ENCODE peak calls at places on chromosomes 2 and 18, in eight cellular contexts. V is GM12878; I is CD8-positive, alpha-beta memory T cell; Y is GM23248; G is MG63; U is IMR-90; S is esophagus squamous epithelium; L is kidney. E is an unnamed sample.

GRCh38 chr2:216394888-216395287 is 17.4 kb upstream of the SMARCAL1 start:
- DNase-seq in V (no peak), I (no peak), Y (no peak), G (no peak), U (no peak), S (no peak), L (no peak), E (no peak)

GRCh38 chr2:68828887-68829708 is 42.1 kb downstream of the BMP10 start:
- DNase-seq in V (no peak), I (peak; percentile 85), Y (peak; percentile 90), G (peak; percentile 97), U (peak; percentile 96), S (peak; percentile 64), L (peak; percentile 98), E (peak; percentile 49)

GRCh38 chr18:72041313-72042032 is 502.7 kb downstream of the CBLN2 start:
- DNase-seq in V (no peak), I (no peak), Y (no peak), G (no peak), U (no peak), S (no peak), L (no peak), E (no peak)

GRCh38 chr2:209663149-209663548 is 108.5 kb upstream of the UNC80 start:
- DNase-seq in V (no peak), I (no peak), Y (peak; percentile 71), G (peak; percentile 6), U (peak; percentile 0), S (no peak), L (no peak), E (no peak)

GRCh38 chr2:9089831-9090230 is 86.3 kb upstream of the MBOAT2 start:
- DNase-seq in V (no peak), I (no peak), Y (peak; percentile 64), G (no peak), U (no peak), S (no peak), L (no peak), E (no peak)

GRCh38 chr2:216635701-216636541 is 2.7 kb downstream of the IGFBP2 start:
- DNase-seq in V (no peak), I (no peak), Y (no peak), G (no peak), U (no peak), S (no peak), L (peak; percentile 84), E (no peak)

GRCh38 chr2:6772366-6772710 is 93.4 kb downstream of the CMPK2 start:
- DNase-seq in V (no peak), I (no peak), Y (no peak), G (peak; percentile 28), U (peak; percentile 7), S (no peak), L (no peak), E (no peak)

GRCh38 chr2:233021771-233022170 is 8.7 kb upstream of the NGEF start:
- DNase-seq in V (no peak), I (peak; percentile 34), Y (peak; percentile 52), G (peak; percentile 42), U (peak; percentile 31), S (no peak), L (no peak), E (no peak)

GRCh38 chr2:182240862-182241371 is 185.9 kb downstream of the PDE1A start:
- DNase-seq in V (peak; percentile 62), I (no peak), Y (peak; percentile 27), G (no peak), U (peak; percentile 27), S (no peak), L (no peak), E (no peak)

GRCh38 chr2:231037731-231038482 is 584 bp downstream of the C2orf72 start:
- DNase-seq in V (no peak), I (no peak), Y (peak; percentile 35), G (peak; percentile 32), U (no peak), S (no peak), L (no peak), E (no peak)

GRCh38 chr2:130241041-130241707 is 42.9 kb upstream of the TUBA3E start:
- DNase-seq in V (no peak), I (no peak), Y (no peak), G (peak; percentile 63), U (peak; percentile 5), S (no peak), L (no peak), E (no peak)

GRCh38 chr18:3380384-3380961 is 69.5 kb upstream of the TGIF1 start:
- DNase-seq in V (no peak), I (no peak), Y (peak; percentile 58), G (peak; percentile 66), U (peak; percentile 58), S (no peak), L (no peak), E (no peak)

GRCh38 chr18:34942276-34942675 is 98.9 kb upstream of the MAPRE2 start:
- DNase-seq in V (no peak), I (no peak), Y (peak; percentile 6), G (no peak), U (peak; percentile 5), S (no peak), L (no peak), E (no peak)

GRCh38 chr2:236257171-236257570 is 7.0 kb downstream of the ASB18 start:
- DNase-seq in V (no peak), I (no peak), Y (no peak), G (no peak), U (no peak), S (no peak), L (no peak), E (no peak)

GRCh38 chr2:9806298-9806610 is 37.0 kb upstream of the TAF1B start:
- DNase-seq in V (no peak), I (no peak), Y (no peak), G (no peak), U (no peak), S (no peak), L (no peak), E (no peak)

GRCh38 chr2:187188783-187189631 is 259.0 kb downstream of the CALCRL start:
- DNase-seq in V (no peak), I (no peak), Y (no peak), G (no peak), U (no peak), S (no peak), L (no peak), E (no peak)

GRCh38 chr2:72131371-72131891 is 16.2 kb downstream of the CYP26B1 start:
- DNase-seq in V (no peak), I (peak; percentile 17), Y (no peak), G (no peak), U (no peak), S (no peak), L (peak; percentile 60), E (no peak)

GRCh38 chr2:74003494-74004211 is 18.9 kb downstream of the TET3 start:
- DNase-seq in V (no peak), I (no peak), Y (peak; percentile 91), G (peak; percentile 41), U (peak; percentile 82), S (no peak), L (no peak), E (no peak)

GRCh38 chr2:45279356-45279755 is 270.1 kb upstream of the SIX2 start:
- DNase-seq in V (no peak), I (no peak), Y (no peak), G (no peak), U (peak; percentile 55), S (no peak), L (no peak), E (no peak)

GRCh38 chr2:178990533-178991241 is 59.2 kb downstream of the CCDC141 start:
- DNase-seq in V (peak; percentile 38), I (no peak), Y (no peak), G (no peak), U (no peak), S (no peak), L (no peak), E (no peak)

GRCh38 chr2:178997477-178997876 is 52.5 kb downstream of the CCDC141 start:
- DNase-seq in V (no peak), I (no peak), Y (no peak), G (no peak), U (no peak), S (no peak), L (no peak), E (no peak)

GRCh38 chr2:178997067-178997466 is 52.9 kb downstream of the CCDC141 start:
- DNase-seq in V (no peak), I (no peak), Y (no peak), G (no peak), U (no peak), S (no peak), L (no peak), E (no peak)

GRCh38 chr2:178993788-178994187 is 56.1 kb downstream of the CCDC141 start:
- DNase-seq in V (no peak), I (no peak), Y (no peak), G (no peak), U (no peak), S (no peak), L (no peak), E (no peak)

DNA sequence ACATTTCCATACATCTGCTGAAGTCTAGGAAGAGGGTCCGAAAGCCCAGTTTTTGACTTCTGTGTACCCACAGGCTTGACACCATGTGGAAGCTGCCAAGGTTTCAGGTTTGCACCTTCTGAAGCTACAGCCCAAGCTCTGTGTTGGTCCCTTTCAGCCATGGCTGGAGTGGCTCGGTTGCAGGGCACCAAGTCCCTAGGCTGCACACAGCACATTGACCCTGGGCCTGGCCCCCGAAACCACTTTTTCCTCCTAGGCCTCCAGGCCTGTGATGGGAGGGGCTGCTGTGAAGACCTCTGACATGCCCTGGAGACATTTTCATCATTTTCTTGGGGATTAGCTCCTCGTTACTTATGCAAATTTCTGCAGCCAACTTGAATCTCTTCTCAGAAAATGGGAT is 55.7 kb downstream of the CCDC141 start:
- DNase-seq in V (no peak), I (no peak), Y (no peak), G (no peak), U (no peak), S (no peak), L (peak; percentile 22), E (no peak)
- H3K9me3 ChIP-seq in V (no peaks in the 10 kb centered on the region), I (no peaks in the 10 kb centered on the region), Y (no peaks in the 10 kb centered on the region), G (no peaks in the 10 kb centered on the region), U (no peaks in the 10 kb centered on the region), S (no peaks in the 10 kb centered on the region), L (peaks cover 3% of the 10 kb centered on the region), E (no peaks in the 10 kb centered on the region)

GRCh38 chr2:226176298-226176984 is 623.2 kb downstream of the IRS1 start:
- DNase-seq in V (no peak), I (no peak), Y (no peak), G (no peak), U (no peak), S (no peak), L (no peak), E (no peak)
- H3K9me3 ChIP-seq in V (no peaks in the 10 kb centered on the region), I (no peaks in the 10 kb centered on the region), Y (peaks cover 12% of the 10 kb centered on the region), G (peaks cover 21% of the 10 kb centered on the region), U (peaks cover 21% of the 10 kb centered on the region), S (no peaks in the 10 kb centered on the region), L (peaks cover 8% of the 10 kb centered on the region), E (no peaks in the 10 kb centered on the region)

GRCh38 chr2:121502781-121503180 is 27.9 kb upstream of the RNU4ATAC start:
- DNase-seq in V (no peak), I (no peak), Y (peak; percentile 66), G (no peak), U (peak; percentile 45), S (no peak), L (no peak), E (no peak)
- H3K9me3 ChIP-seq in V (no peaks in the 10 kb centered on the region), I (no peaks in the 10 kb centered on the region), Y (no peaks in the 10 kb centered on the region), G (no peaks in the 10 kb centered on the region), U (no peaks in the 10 kb centered on the region), S (no peaks in the 10 kb centered on the region), L (no peaks in the 10 kb centered on the region), E (no peaks in the 10 kb centered on the region)

DNA sequence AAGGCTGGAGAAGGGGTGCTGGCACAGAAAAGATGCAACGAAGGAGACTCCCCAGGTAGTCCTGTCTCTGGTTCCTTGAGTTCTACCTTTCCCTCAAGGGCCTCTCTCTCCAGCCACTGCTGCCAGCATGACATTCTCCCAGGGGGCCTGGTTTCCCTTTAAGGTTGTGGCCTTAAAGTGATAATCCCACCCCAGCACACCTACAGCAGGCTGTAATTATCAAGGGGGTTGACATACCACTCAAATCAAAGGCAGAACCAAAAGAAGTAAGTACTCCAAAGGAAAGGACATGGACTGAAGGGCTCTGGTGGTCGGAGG is 127.4 kb upstream of the MSH6 start:
- DNase-seq in V (no peak), I (no peak), Y (no peak), G (no peak), U (no peak), S (no peak), L (no peak), E (no peak)
- H3K9me3 ChIP-seq in V (no peaks in the 10 kb centered on the region), I (no peaks in the 10 kb centered on the region), Y (no peaks in the 10 kb centered on the region), G (no peaks in the 10 kb centered on the region), U (no peaks in the 10 kb centered on the region), S (no peaks in the 10 kb centered on the region), L (no peaks in the 10 kb centered on the region), E (no peaks in the 10 kb centered on the region)